ENCODE peak calls at places on chromosomes 2 and 18, in five cellular contexts. P is NCI-H774; C is AG04449; Y is colonic mucosa; W is activated CD4-positive, alpha-beta T cell treated with anti-CD3 and anti-CD28 coated beads, Interleukin-2, amount 50 U/mL, for 48 hours. U is an unnamed sample.

GRCh38 chr18:56168049-56168781 is 470.2 kb downstream of the TXNL1 start:
- DNase-seq in P (no peak), C (peak), Y (no peak), W (no peak), U (peak)

GRCh38 chr2:11656671-11657101 is 13.3 kb downstream of the NTSR2 start:
- DNase-seq in P (no peak), C (no peak), Y (peak), W (no peak), U (no peak)

GRCh38 chr2:206832886-206833285 is 67.5 kb downstream of the FASTKD2 start:
- DNase-seq in P (no peak), C (no peak), Y (no peak), W (no peak), U (no peak)

GRCh38 chr2:181203412-181203811 is 223.0 kb downstream of the UBE2E3 start:
- DNase-seq in P (no peak), C (peak), Y (no peak), W (no peak), U (peak)

GRCh38 chr2:217314021-217314460 is 454.2 kb upstream of the TNP1 start:
- DNase-seq in P (no peak), C (no peak), Y (no peak), W (no peak), U (peak)

GRCh38 chr2:103367877-103368276 is 606.0 kb downstream of the TMEM182 start:
- DNase-seq in P (no peak), C (no peak), Y (no peak), W (no peak), U (no peak)

GRCh38 chr2:161946489-161947107 is 127.4 kb downstream of the DPP4 start:
- DNase-seq in P (peak), C (no peak), Y (peak), W (no peak), U (no peak)

GRCh38 chr2:172437419-172438063 is 10.2 kb downstream of the ITGA6 start:
- DNase-seq in P (no peak), C (no peak), Y (no peak), W (peak), U (no peak)

GRCh38 chr2:183809404-183809803 is 685.2 kb downstream of the NUP35 start:
- DNase-seq in P (no peak), C (no peak), Y (no peak), W (no peak), U (no peak)

GRCh38 chr2:218873359-218874194 is 7.1 kb upstream of the WNT10A start:
- DNase-seq in P (no peak), C (no peak), Y (no peak), W (no peak), U (no peak)

GRCh38 chr2:20454036-20454981 is 7.4 kb downstream of the RHOB start:
- DNase-seq in P (no peak), C (no peak), Y (no peak), W (no peak), U (no peak)

GRCh38 chr2:75303227-75303626 is 103.9 kb upstream of the TACR1 start:
- DNase-seq in P (no peak), C (no peak), Y (no peak), W (no peak), U (no peak)

GRCh38 chr2:128504242-128505149 is 185.8 kb upstream of the HS6ST1 start:
- DNase-seq in P (no peak), C (no peak), Y (no peak), W (no peak), U (no peak)

U was measured in BJ.